ENCODE peak calls at places on chromosomes 3 and 15, in seven cellular contexts. X, E, L, Q, B, G and Y are unnamed samples.

GRCh38 chr15:69749797-69750196 is 297.2 kb downstream of the RPLP1 start:
- DNase-seq in Q (no peak), B (no peak), E (no peak), X (no peak), L (no peak), G (no peak), Y (no peak)

GRCh38 chr15:60634815-60635214 is 155.9 kb upstream of the ICE2 start:
- DNase-seq in E (no peak), X (no peak), Q (no peak), B (no peak), L (peak), G (no peak), Y (peak)

GRCh38 chr15:96593735-96594134 is 263.2 kb downstream of the NR2F2 start:
- DNase-seq in B (no peak), E (no peak), Q (no peak), L (no peak), G (no peak), X (no peak), Y (no peak)

GRCh38 chr15:82313446-82313845 is 35.8 kb downstream of the GOLGA6L10 start:
- DNase-seq in Q (no peak), X (peak), G (no peak), L (no peak), E (no peak), B (no peak), Y (no peak)

GRCh38 chr3:95655363-95655986 is 1158.9 kb upstream of the EPHA6 start:
- DNase-seq in G (no peak), B (no peak), E (no peak), L (no peak), X (no peak), Q (no peak), Y (no peak)

GRCh38 chr3:179464296-179465092 is 13.2 kb upstream of the GNB4 start:
- DNase-seq in L (no peak), X (no peak), E (no peak), G (no peak), B (no peak), Q (no peak), Y (no peak)

GRCh38 chr15:26630857-26631256 is 142.0 kb downstream of the GABRB3 start:
- DNase-seq in B (no peak), Q (no peak), L (no peak), G (no peak), E (no peak), X (no peak), Y (no peak)

GRCh38 chr15:64783796-64784195 is 8.4 kb upstream of the RBPMS2 start:
- DNase-seq in L (no peak), G (no peak), B (no peak), X (no peak), Q (no peak), E (no peak), Y (no peak)

GRCh38 chr3:197466586-197467399 is 89.0 kb downstream of the BDH1 start:
- DNase-seq in Q (peak), B (no peak), X (no peak), G (peak), E (no peak), L (peak), Y (peak)

GRCh38 chr3:141960731-141961130 is 84.3 kb downstream of the ATP1B3 start:
- DNase-seq in G (no peak), L (peak), Q (peak), B (no peak), E (peak), X (no peak), Y (peak)

GRCh38 chr15:49423021-49423420 is at the start of gene FGF7:
- DNase-seq in X (peak), B (peak), L (peak), Q (peak), E (peak), G (peak), Y (peak)

GRCh38 chr3:64120876-64121275 is 97.6 kb upstream of the PSMD6 start:
- DNase-seq in X (no peak), E (no peak), Q (no peak), G (no peak), B (no peak), L (no peak), Y (no peak)

GRCh38 chr3:169966951-169967915 is 626 bp downstream of the SEC62 start:
- DNase-seq in Q (peak), G (peak), B (no peak), E (peak), X (peak), L (peak), Y (peak)

GRCh38 chr3:130894130-130894872 is 417 bp downstream of the ATP2C1 start:
- DNase-seq in B (peak), L (no peak), Q (peak), X (peak), G (peak), E (peak), Y (peak)

GRCh38 chr3:50068134-50068533 is 20.6 kb upstream of the RBM5 start:
- DNase-seq in E (no peak), L (peak), Q (peak), G (no peak), B (no peak), X (no peak), Y (peak)

GRCh38 chr3:28586325-28586724 is 237.7 kb upstream of the AZI2 start:
- DNase-seq in G (no peak), B (no peak), E (no peak), L (no peak), Q (no peak), X (no peak), Y (no peak)

GRCh38 chr3:193833592-193833991 is 240.6 kb downstream of the OPA1 start:
- DNase-seq in X (no peak), Q (no peak), G (no peak), L (no peak), B (no peak), E (no peak), Y (no peak)

GRCh38 chr3:28745904-28746617 is 397.4 kb upstream of the AZI2 start:
- DNase-seq in L (no peak), G (no peak), B (no peak), E (no peak), X (no peak), Q (peak), Y (peak)

GRCh38 chr3:141939759-141940158 is 63.3 kb downstream of the ATP1B3 start:
- DNase-seq in L (no peak), G (no peak), Q (no peak), B (no peak), E (no peak), X (peak), Y (no peak)

GRCh38 chr3:45701167-45701867 is 12.1 kb downstream of the SACM1L start:
- DNase-seq in X (no peak), Q (no peak), G (no peak), L (no peak), E (no peak), B (no peak), Y (peak)

GRCh38 chr3:9746330-9746729 is 3.4 kb upstream of the OGG1 start:
- DNase-seq in E (no peak), L (peak), G (peak), X (no peak), B (no peak), Q (peak), Y (peak)

GRCh38 chr3:86826292-86826691 is 164.7 kb downstream of the VGLL3 start:
- DNase-seq in L (no peak), E (no peak), Q (no peak), G (no peak), B (no peak), X (no peak), Y (no peak)

GRCh38 chr15:80773122-80773551 is 6.0 kb upstream of the CEMIP start:
- DNase-seq in G (no peak), L (peak), B (no peak), E (no peak), Q (peak), X (no peak), Y (peak)

GRCh38 chr15:67030036-67030762 is 35.2 kb upstream of the SMAD3 start:
- DNase-seq in B (no peak), X (peak), Q (no peak), E (no peak), L (no peak), G (peak), Y (no peak)

GRCh38 chr3:4078903-4079302 is 224.3 kb upstream of the SETMAR start:
- DNase-seq in E (no peak), X (no peak), Q (no peak), G (no peak), B (no peak), L (no peak), Y (no peak)

GRCh38 chr3:86793786-86794185 is 197.2 kb downstream of the VGLL3 start:
- DNase-seq in X (no peak), Q (peak), B (no peak), L (peak), E (no peak), G (peak), Y (peak)

DNA sequence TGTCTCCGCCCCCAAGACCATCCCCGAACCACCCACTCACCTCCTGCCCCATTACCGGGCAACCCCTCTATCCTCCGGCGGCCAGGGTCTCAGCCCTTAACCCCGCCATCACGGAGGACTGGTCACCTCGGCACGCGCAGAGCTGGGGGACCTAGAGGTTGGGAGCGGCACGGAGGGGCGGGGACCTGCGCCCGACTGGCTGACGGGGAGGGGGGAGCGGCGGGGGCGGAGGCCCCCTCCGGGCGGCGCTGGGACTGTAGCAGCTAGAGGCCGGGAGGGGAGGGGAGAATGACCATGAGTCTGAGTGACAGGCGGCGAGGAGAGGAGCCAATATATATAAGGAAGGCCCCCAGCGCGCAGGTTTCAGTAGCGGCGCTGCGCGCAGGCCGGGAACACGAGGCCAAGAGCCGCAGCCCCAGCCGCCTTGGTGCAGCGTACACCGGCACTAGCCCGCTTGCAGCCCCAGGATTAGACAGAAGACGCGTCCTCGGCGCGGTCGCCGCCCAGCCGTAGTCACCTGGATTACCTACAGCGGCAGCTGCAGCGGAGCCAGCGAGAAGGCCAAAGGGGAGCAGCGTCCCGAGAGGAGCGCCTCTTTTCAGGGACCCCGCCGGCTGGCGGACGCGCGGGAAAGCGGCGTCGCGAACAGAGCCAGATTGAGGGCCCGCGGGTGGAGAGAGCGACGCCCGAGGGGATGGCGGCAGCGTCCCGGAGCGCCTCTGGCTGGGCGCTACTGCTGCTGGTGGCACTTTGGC is at the start of gene DLL4:
- DNase-seq in X (no peak), E (peak), L (peak), Q (no peak), G (peak), B (peak), Y (peak)
- H3K4me3 ChIP-seq in X (peak), E (peak), L (peak), Q (peak), G (peak), B (peak), Y (peak)

GRCh38 chr15:31333820-31334219 is 7.2 kb downstream of the KLF13 start:
- DNase-seq in E (no peak), L (no peak), G (no peak), X (peak), Q (no peak), B (no peak), Y (no peak)
- H3K4me3 ChIP-seq in E (no peak), L (no peak), G (no peak), X (no peak), Q (no peak), B (no peak), Y (no peak)

GRCh38 chr3:171879472-171879871 is 36.3 kb downstream of the TMEM212 start:
- DNase-seq in L (no peak), X (no peak), B (no peak), Q (no peak), E (no peak), G (no peak), Y (no peak)

GRCh38 chr3:171883257-171883892 is 40.2 kb downstream of the TMEM212 start:
- DNase-seq in X (no peak), E (no peak), L (no peak), G (no peak), B (no peak), Q (no peak), Y (no peak)

GRCh38 chr3:171880471-171880870 is 37.3 kb downstream of the TMEM212 start:
- DNase-seq in X (no peak), E (no peak), G (no peak), B (no peak), Q (no peak), L (no peak), Y (no peak)

GRCh38 chr3:171878441-171879225 is 35.5 kb downstream of the TMEM212 start:
- DNase-seq in L (peak), G (no peak), X (no peak), E (no peak), B (no peak), Q (peak), Y (peak)

GRCh38 chr3:171883893-171884279 is 40.7 kb downstream of the TMEM212 start:
- DNase-seq in X (no peak), B (no peak), Q (no peak), G (no peak), L (no peak), E (no peak), Y (no peak)
- H3K4me3 ChIP-seq in X (no peak), B (no peak), Q (no peak), G (no peak), L (no peak), E (no peak), Y (no peak)

DNA sequence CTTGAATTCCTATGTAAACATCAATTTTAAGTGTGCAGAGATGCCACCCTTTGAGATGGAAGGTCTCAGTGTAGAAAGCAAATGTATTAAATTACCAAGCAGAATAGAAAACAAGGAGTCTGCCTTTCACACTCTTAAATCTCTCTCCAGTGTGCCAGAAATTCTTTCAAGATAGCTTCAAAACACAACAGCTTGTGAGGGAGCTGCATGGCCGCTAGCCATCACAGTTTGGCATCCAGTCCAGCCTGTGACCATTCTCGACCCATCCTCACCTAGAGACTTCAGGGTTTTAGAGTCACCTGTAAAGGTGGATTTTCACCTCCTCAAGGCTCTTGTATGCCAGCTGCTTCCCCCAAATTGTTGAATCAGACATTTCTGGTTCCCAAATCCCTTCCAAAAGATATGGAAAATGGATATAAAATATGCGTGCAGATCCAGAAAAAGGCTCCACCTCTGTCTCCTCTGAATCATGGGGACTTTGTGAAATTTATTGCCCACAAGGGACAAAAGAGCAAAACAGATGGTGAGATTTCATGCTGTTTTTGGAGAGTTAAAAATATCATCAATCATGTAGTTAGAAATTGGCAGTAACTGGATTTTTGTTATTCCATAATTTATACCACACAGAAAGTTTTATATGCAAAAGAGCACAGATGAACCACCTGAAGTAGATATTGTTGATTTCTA is 114.2 kb upstream of the THRB start:
- DNase-seq in X (no peak), E (peak), Q (peak), G (no peak), L (no peak), B (peak), Y (no peak)
- H3K4me3 ChIP-seq in X (no peak), E (no peak), Q (no peak), G (no peak), L (no peak), B (no peak), Y (no peak)

GRCh38 chr3:151096697-151097096 is 11.2 kb downstream of the MED12L start:
- DNase-seq in Q (no peak), X (no peak), B (no peak), G (no peak), L (no peak), E (no peak), Y (no peak)

GRCh38 chr3:151091685-151092352 is 6.4 kb downstream of the MED12L start:
- DNase-seq in Q (peak), X (no peak), G (no peak), E (no peak), L (peak), B (no peak), Y (peak)

GRCh38 chr3:151093148-151093547 is 7.7 kb downstream of the MED12L start:
- DNase-seq in L (no peak), B (no peak), E (no peak), X (no peak), Q (no peak), G (no peak), Y (no peak)

GRCh38 chr3:151093905-151094304 is 8.4 kb downstream of the MED12L start:
- DNase-seq in L (no peak), G (no peak), B (no peak), E (no peak), X (no peak), Q (no peak), Y (no peak)
- H3K4me3 ChIP-seq in L (no peak), G (no peak), B (no peak), E (no peak), X (no peak), Q (no peak), Y (no peak)